ENCODE peak calls at places on chromosomes 12 and 14, in six cellular contexts. E, O, R, H, S and A are unnamed samples.

GRCh38 chr12:8996682-8997405 is 7.5 kb downstream of the KLRG1 start:
- DNase-seq in H (no peak), O (no peak), R (no peak), E (no peak), S (peak), A (no peak)

GRCh38 chr14:72909163-72909562 is 15.3 kb upstream of the DPF3 start:
- DNase-seq in H (no peak), E (no peak), S (peak), O (no peak), R (no peak), A (no peak)

GRCh38 chr12:51773145-51773869 is 75.2 kb downstream of the FIGNL2 start:
- DNase-seq in O (no peak), S (peak), H (peak), E (no peak), R (no peak), A (peak)

GRCh38 chr12:112540021-112540420 is 121.3 kb downstream of the PTPN11 start:
- DNase-seq in S (no peak), H (no peak), E (no peak), R (no peak), O (no peak), A (no peak)

GRCh38 chr12:30599631-30600030 is 96.0 kb downstream of the IPO8 start:
- DNase-seq in E (no peak), O (no peak), S (no peak), R (no peak), H (peak), A (no peak)

GRCh38 chr12:5733136-5733755 is 211.8 kb downstream of the ANO2 start:
- DNase-seq in S (peak), R (no peak), E (peak), H (no peak), O (no peak), A (no peak)

GRCh38 chr14:36510078-36510799 is 9.8 kb downstream of the NKX2-1 start:
- DNase-seq in R (no peak), S (no peak), E (no peak), O (no peak), H (no peak), A (no peak)

GRCh38 chr14:23095196-23096108 is at the start of gene C14orf119:
- DNase-seq in R (peak), O (no peak), H (peak), E (peak), S (peak), A (peak)

GRCh38 chr14:89251066-89251465 is 166.0 kb downstream of the FOXN3 start:
- DNase-seq in S (peak), H (no peak), O (no peak), R (no peak), E (no peak), A (no peak)

GRCh38 chr14:92759300-92759678 is 10.9 kb upstream of the LGMN start:
- DNase-seq in R (no peak), E (peak), O (no peak), H (peak), S (peak), A (no peak)

GRCh38 chr14:89845346-89845745 is 109.2 kb downstream of the EFCAB11 start:
- DNase-seq in R (no peak), O (no peak), E (no peak), S (no peak), H (peak), A (no peak)

GRCh38 chr14:99510556-99511139 is 29.4 kb downstream of the CCNK start:
- DNase-seq in S (no peak), H (no peak), R (no peak), O (no peak), E (no peak), A (no peak)

GRCh38 chr12:45504606-45505005 is 224.9 kb upstream of the ARID2 start:
- DNase-seq in H (no peak), E (no peak), O (no peak), S (no peak), R (no peak), A (no peak)

GRCh38 chr12:4859478-4860210 is 50.1 kb upstream of the KCNA1 start:
- DNase-seq in S (no peak), O (no peak), E (no peak), R (no peak), H (no peak), A (no peak)

GRCh38 chr12:117120787-117121186 is 21.6 kb upstream of the TESC start:
- DNase-seq in E (no peak), H (no peak), O (no peak), R (peak), S (no peak), A (no peak)

GRCh38 chr12:94614288-94614721 is 36.1 kb downstream of the TMCC3 start:
- DNase-seq in E (no peak), H (no peak), S (peak), O (no peak), R (no peak), A (no peak)

GRCh38 chr12:106304797-106305196 is 2.3 kb downstream of the TCP11L2 start:
- DNase-seq in E (no peak), R (peak), O (no peak), S (no peak), H (no peak), A (no peak)

GRCh38 chr12:90627180-90627896 is 327.6 kb downstream of the CCER1 start:
- DNase-seq in S (peak), R (no peak), E (no peak), O (no peak), H (no peak), A (no peak)

GRCh38 chr12:6211421-6211869 is 11.2 kb downstream of the CD9 start:
- DNase-seq in R (no peak), H (no peak), S (no peak), E (no peak), O (no peak), A (peak)

GRCh38 chr14:24891987-24892729 is 157.8 kb downstream of the STXBP6 start:
- DNase-seq in O (no peak), H (no peak), R (no peak), E (no peak), S (no peak), A (no peak)

GRCh38 chr12:55044135-55044534 is 24.4 kb downstream of the NEUROD4 start:
- DNase-seq in H (no peak), O (no peak), R (no peak), E (no peak), S (no peak), A (no peak)

GRCh38 chr14:104872469-104873341 is 7.6 kb downstream of the CEP170B start:
- DNase-seq in R (peak), S (peak), O (no peak), H (no peak), E (peak), A (no peak)

GRCh38 chr12:46547421-46548340 is 175.1 kb upstream of the SLC38A2 start:
- DNase-seq in S (peak), R (no peak), O (no peak), E (no peak), H (no peak), A (no peak)

GRCh38 chr12:53530920-53531319 is 23.6 kb upstream of the NPFF start:
- DNase-seq in S (peak), E (no peak), H (no peak), O (no peak), R (no peak), A (no peak)

GRCh38 chr12:90978117-90978770 is 23.3 kb upstream of the CCER1 start:
- DNase-seq in H (peak), O (no peak), R (peak), S (peak), E (no peak), A (peak)

GRCh38 chr12:32270818-32271710 is 128.3 kb upstream of the FGD4 start:
- DNase-seq in S (no peak), O (peak), R (no peak), H (peak), E (no peak), A (no peak)

GRCh38 chr12:42237052-42237852 is 796 bp downstream of the YAF2 start:
- DNase-seq in R (peak), H (peak), S (peak), O (peak), E (peak), A (peak)

GRCh38 chr14:98227000-98227726 is 1044.8 kb downstream of the BCL11B start:
- DNase-seq in H (no peak), E (no peak), R (no peak), O (no peak), S (no peak), A (no peak)

GRCh38 chr12:67766370-67766769 is 117.8 kb downstream of the DYRK2 start:
- DNase-seq in O (no peak), S (peak), E (no peak), R (no peak), H (peak), A (no peak)

GRCh38 chr12:112685321-112685720 is 106.2 kb upstream of the RPH3A start:
- DNase-seq in O (no peak), E (no peak), S (no peak), H (no peak), R (no peak), A (no peak)

GRCh38 chr12:7439579-7440505 is 4.1 kb downstream of the CD163L1 start:
- DNase-seq in S (no peak), O (peak), E (no peak), R (peak), H (peak), A (peak)

GRCh38 chr12:11204173-11204572 is 17.4 kb upstream of the TAS2R42 start:
- DNase-seq in O (no peak), S (no peak), E (no peak), H (no peak), R (no peak), A (no peak)

GRCh38 chr12:65609359-65609771 is 214.9 kb upstream of the HMGA2 start:
- DNase-seq in R (no peak), O (no peak), E (no peak), H (peak), S (peak), A (peak)

GRCh38 chr14:93688794-93689193 is 99.5 kb downstream of the PRIMA1 start:
- DNase-seq in E (no peak), H (no peak), S (no peak), O (no peak), R (no peak), A (no peak)

GRCh38 chr12:94616217-94616729 is 34.1 kb downstream of the TMCC3 start:
- DNase-seq in S (peak), H (peak), E (peak), O (peak), R (no peak), A (no peak)

GRCh38 chr14:78721756-78722455 is 551.7 kb downstream of the NRXN3 start:
- DNase-seq in R (no peak), O (no peak), S (no peak), E (no peak), H (no peak), A (no peak)

GRCh38 chr12:68162374-68162773 is 2.8 kb upstream of the IFNG start:
- DNase-seq in H (no peak), R (no peak), S (peak), O (no peak), E (no peak), A (no peak)

GRCh38 chr12:51827925-51828818 is 20.3 kb downstream of the FIGNL2 start:
- DNase-seq in S (peak), R (no peak), O (no peak), H (peak), E (peak), A (no peak)

GRCh38 chr14:83741269-83741668 is 1788.7 kb upstream of the FLRT2 start:
- DNase-seq in R (no peak), H (no peak), S (no peak), E (no peak), O (no peak), A (no peak)

DNA sequence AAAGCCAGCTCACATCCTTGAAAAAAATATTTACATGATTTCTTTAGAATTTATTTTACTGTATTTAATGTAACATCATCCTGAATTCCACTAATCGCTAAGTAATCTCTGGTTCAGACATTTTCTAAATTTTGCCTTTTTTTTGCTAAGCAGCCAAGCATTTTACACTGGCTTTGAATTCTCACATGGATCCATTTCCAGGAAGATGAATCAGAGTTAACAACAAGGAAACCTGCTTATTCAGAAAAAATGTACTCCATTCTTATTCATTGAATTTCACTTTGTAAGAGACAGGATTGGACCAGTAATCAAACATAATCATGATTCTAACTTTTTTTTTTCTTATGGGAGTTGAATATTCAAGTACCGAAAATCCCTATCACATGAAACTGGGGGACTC is 1785.0 kb upstream of the FLRT2 start:
- DNase-seq in S (no peak), H (no peak), E (no peak), R (no peak), O (no peak), A (no peak)
- TF ChIP-seq CTCF in S (no peak), H (no peak), E (no peak), R (no peak), O (no peak), A (no peak)

DNA sequence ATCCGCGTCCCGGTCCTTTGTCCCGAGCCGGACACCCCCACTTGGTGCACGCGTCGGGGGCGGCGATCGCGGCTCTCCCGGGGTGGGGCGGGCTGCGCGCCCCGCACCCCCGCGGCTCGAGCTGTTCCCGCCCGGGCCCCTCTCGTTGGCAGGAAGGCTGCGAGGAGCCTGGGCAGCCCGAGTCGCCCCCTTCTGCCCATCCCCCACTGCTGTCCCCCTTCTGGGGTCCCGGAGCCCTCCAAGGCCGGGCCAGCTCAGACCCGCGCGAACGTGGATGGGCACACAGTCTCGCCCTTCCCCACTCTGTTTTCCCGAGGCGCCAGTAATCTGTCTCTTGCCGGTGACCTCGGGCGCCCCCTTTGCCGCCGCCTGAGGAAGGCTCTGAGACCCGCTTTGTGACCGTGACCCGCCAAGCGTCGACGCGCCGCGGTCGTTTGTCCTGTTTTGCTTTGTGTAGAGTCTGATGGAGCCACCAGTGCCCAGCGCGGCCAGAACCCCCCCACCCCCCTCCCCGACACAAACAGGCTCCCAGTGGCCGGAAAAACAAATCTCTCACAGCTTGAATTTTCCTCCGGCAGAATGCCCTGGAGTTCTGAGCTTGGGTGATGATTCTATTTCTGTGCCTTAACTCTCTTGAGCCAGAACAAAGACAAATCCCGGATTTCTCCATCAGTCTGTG is 610 bp downstream of the C14orf132 start:
- DNase-seq in H (peak), E (no peak), R (no peak), O (peak), S (no peak), A (no peak)
- TF ChIP-seq CTCF in H (peak), E (no peak), R (no peak), O (peak), S (no peak), A (peak)

DNA sequence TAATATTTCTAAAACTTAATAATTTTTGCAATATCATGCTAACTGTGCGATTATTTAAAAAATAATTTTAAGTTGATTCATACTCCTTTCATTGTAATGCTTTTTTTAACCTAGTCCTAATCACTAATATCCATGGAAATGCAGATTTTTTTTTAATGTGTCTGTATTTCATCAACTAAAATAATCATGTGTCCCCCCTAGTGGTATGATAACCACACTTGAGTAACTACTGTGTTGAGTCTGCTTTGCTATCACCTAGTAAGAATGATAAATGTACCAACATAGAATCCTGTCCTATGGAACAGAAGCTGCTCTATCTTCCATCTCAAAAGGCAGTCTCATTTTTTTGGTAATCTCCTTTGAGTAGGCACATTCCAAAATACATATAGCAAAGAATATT is 19.1 kb upstream of the SYNE2 start:
- DNase-seq in E (no peak), H (peak), S (no peak), R (no peak), O (no peak), A (no peak)
- TF ChIP-seq CTCF in E (no peak), H (no peak), S (no peak), R (no peak), O (peak), A (no peak)

DNA sequence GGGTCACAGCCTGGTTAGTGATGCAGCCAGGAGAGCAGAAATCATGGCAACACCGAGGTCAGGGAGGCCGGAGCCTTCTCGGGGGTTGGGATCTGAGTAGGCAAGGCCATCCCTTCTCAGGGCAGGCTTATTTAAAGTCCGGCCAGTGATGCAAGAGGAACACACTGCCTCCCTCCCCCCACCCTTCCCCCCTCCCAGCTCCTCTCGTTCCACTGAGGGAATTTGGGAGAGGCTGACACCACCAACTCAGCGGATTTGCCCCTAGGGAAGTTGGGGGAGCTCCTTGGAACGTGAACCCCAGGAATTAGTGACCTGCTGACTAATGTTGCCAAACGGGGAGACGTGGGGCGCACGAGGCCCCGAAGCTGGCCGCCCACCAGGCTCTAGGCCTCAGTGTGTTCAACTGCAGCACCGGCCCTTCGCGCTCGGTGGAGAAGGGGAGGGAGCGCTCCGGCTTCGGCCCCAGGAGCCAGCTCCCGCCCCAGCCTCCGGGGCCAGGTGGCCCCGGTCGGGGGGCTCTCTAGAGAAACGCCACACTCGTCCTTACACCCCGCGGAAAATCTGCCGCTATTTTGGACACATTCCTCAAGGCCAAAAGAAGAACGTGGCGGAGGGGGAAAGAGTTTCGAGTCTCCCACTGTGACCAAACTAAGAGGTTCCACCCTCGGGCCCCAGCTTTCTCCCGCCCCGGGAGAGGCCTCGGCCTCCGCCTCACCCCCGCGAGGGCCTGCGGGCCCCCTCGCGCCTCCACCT is 1.6 kb downstream of the CTDSP2 start:
- DNase-seq in H (peak), S (peak), O (no peak), R (peak), E (peak), A (peak)
- TF ChIP-seq CTCF in H (no peak), S (no peak), O (no peak), R (no peak), E (no peak), A (no peak)

DNA sequence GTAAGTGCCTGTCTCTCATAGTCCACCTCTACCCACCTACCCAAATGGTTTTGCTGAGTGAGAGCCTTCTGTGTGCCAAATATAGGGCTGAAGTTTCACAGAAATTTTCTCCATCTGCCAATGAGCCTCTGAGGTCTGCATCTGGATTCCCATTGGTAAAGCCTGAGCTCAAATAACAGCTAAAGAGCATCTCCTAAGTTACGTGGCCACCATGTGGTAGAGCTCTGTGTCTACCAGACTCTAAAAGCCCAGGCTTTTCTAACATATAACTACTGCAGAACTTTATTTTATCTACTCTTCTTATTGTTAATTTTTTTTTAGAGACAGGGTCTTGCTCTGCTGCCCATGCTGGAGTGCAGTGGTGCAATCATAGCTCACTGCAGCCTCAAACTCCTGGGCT is 16.0 kb downstream of the AMDHD1 start:
- DNase-seq in R (no peak), H (peak), E (no peak), O (no peak), S (peak), A (no peak)
- TF ChIP-seq CTCF in R (no peak), H (peak), E (no peak), O (no peak), S (peak), A (peak)

DNA sequence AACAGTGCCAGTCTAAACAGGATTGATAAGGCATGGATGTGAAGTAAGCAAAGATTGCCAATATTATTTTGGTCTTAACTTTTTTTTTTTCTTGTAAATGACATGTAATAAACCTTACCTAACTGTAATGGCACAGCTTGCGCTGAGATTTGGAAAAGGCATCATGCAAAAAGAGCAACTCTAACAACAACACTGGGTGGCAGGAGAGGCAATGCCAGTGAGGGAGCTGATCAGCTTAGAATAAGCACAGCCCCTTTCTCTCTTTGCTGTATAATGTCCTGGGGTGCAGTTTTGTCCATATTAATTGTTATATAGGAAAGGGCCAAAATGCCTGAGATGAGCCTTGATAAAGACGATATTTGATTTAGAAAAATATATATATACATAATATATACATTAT is 1589.7 kb upstream of the FLRT2 start:
- DNase-seq in H (no peak), S (no peak), E (no peak), O (no peak), R (no peak), A (no peak)
- TF ChIP-seq CTCF in H (no peak), S (no peak), E (no peak), O (no peak), R (peak), A (no peak)

GRCh38 chr12:76927170-76927784 is 48.5 kb upstream of the CSRP2 start:
- DNase-seq in R (no peak), O (peak), E (peak), H (peak), S (peak), A (no peak)
- TF ChIP-seq CTCF in R (peak), O (peak), E (no peak), H (peak), S (peak), A (peak)